ENCODE peak calls at places on chromosomes 2 and 18, in seven cellular contexts. F, P, X, S, B, H and Z are unnamed samples. For H3K4me1 and H3K27me3, the result is how much of the 10 kb centered on the place peaks cover.

GRCh38 chr2:47043891-47044239 is 111.2 kb downstream of the STPG4 start:
- DNase-seq in F (no peak), P (no peak), X (no peak), S (no peak), B (no peak), H (no peak), Z (peak)

GRCh38 chr2:169462896-169463695 is 16.2 kb upstream of the BBS5 start:
- DNase-seq in F (peak), P (no peak), X (no peak), S (no peak), B (no peak), H (no peak), Z (no peak)

GRCh38 chr2:79984476-79984875 is 320.1 kb downstream of the LRRTM1 start:
- DNase-seq in F (peak), P (no peak), X (no peak), S (no peak), B (no peak), H (no peak), Z (no peak)

GRCh38 chr18:9086015-9086414 is 16.5 kb upstream of the NDUFV2 start:
- DNase-seq in F (no peak), P (no peak), X (no peak), S (no peak), B (no peak), H (no peak), Z (no peak)

GRCh38 chr2:124778076-124778475 is 753.0 kb downstream of the CNTNAP5 start:
- DNase-seq in F (peak), P (peak), X (no peak), S (no peak), B (no peak), H (no peak), Z (no peak)

GRCh38 chr2:98172150-98172765 is 85.3 kb downstream of the VWA3B start:
- DNase-seq in F (no peak), P (no peak), X (no peak), S (no peak), B (no peak), H (no peak), Z (no peak)

GRCh38 chr2:12727641-12728040 is 10.9 kb downstream of the TRIB2 start:
- DNase-seq in F (no peak), P (no peak), X (no peak), S (no peak), B (no peak), H (no peak), Z (no peak)

GRCh38 chr2:54088719-54089118 is 26.7 kb upstream of the ACYP2 start:
- DNase-seq in F (no peak), P (no peak), X (no peak), S (no peak), B (no peak), H (no peak), Z (no peak)

GRCh38 chr2:37020212-37020886 is 54.0 kb upstream of the STRN start:
- DNase-seq in F (peak), P (no peak), X (peak), S (peak), B (no peak), H (peak), Z (peak)

GRCh38 chr2:223954401-223954800 is 2.9 kb upstream of the MRPL44 start:
- DNase-seq in F (peak), P (no peak), X (no peak), S (no peak), B (no peak), H (no peak), Z (no peak)

GRCh38 chr2:54949431-54949830 is 100.8 kb downstream of the RTN4 start:
- DNase-seq in F (peak), P (no peak), X (no peak), S (no peak), B (no peak), H (no peak), Z (no peak)

GRCh38 chr2:160928854-160929301 is 231.3 kb upstream of the TANK start:
- DNase-seq in F (peak), P (peak), X (no peak), S (no peak), B (no peak), H (no peak), Z (no peak)

GRCh38 chr18:11751305-11752115 is 62.4 kb downstream of the GNAL start:
- DNase-seq in F (no peak), P (no peak), X (no peak), S (no peak), B (peak), H (peak), Z (no peak)

GRCh38 chr2:68770271-68771111 is 35.9 kb downstream of the ARHGAP25 start:
- DNase-seq in F (no peak), P (no peak), X (no peak), S (no peak), B (no peak), H (no peak), Z (no peak)
- H3K4me1 ChIP-seq in F (under half), P (half or more), X (half or more), S (under half), B (under half), H (under half), Z (under half)

GRCh38 chr18:911025-911424 is 6.4 kb downstream of the ADCYAP1 start:
- DNase-seq in F (no peak), P (no peak), X (no peak), S (no peak), B (no peak), H (no peak), Z (no peak)

GRCh38 chr18:910247-910646 is 5.6 kb downstream of the ADCYAP1 start:
- DNase-seq in F (no peak), P (no peak), X (no peak), S (no peak), B (no peak), H (no peak), Z (no peak)

GRCh38 chr18:907171-907879 is 2.7 kb downstream of the ADCYAP1 start:
- DNase-seq in F (no peak), P (no peak), X (no peak), S (no peak), B (peak), H (peak), Z (peak)

GRCh38 chr18:907880-908512 is 3.3 kb downstream of the ADCYAP1 start:
- DNase-seq in F (no peak), P (no peak), X (no peak), S (no peak), B (peak), H (peak), Z (no peak)

DNA sequence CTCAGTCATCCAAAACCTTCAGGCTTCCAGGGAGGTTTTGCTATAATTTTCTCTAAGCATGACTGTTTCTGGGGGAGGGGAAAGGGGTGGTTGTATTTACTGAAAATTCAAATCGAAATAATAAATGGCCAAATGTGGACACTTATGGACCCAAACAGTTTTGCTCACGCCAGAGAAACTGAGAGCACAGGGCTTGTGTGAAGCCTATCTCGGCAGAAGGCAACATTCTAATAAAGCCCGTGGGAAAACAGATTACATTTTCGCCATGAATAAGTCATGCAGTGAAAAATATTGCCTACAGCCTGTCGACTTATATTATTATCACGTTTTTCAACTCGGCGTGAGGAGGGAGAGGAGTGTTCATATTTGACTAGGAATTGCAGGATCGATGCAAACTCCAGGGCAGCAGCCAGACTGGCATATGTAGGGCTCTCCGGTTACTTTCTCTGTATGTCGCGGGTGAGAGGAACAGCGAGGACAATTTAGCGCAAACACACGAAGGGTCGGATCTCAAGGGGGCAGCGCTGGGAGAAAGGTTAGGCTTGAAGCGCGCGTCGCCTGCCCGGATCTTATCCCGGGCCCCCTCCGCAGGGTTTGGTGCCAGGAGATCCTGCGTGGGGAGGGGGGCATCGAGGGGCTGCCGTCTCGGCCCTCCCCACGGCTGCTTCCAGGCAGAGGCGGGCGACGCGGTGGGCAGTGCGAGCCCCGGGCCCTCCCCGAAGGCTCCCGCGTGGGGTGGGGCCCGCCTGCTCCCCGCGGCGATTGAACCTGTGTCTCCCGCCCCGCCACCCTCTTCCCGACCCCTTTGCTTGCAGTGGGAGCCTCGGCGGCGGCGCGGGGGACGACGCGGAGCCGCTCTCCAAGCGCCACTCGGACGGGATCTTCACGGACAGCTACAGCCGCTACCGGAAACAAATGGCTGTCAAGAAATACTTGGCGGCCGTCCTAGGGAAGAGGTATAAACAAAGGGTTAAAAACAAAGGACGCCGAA is 4.3 kb downstream of the ADCYAP1 start:
- DNase-seq in F (no peak), P (no peak), X (no peak), S (no peak), B (peak), H (peak), Z (no peak)
- H3K27me3 ChIP-seq in F (half or more), P (under half), X (half or more), S (half or more), B (half or more), H (half or more), Z (under half)

GRCh38 chr2:111133603-111134002 is 12.9 kb downstream of the BCL2L11 start:
- DNase-seq in F (no peak), P (no peak), X (no peak), S (no peak), B (no peak), H (no peak), Z (no peak)
- H3K4me1 ChIP-seq in F (under half), P (under half), X (under half), S (under half), B (under half), H (under half), Z (under half)

GRCh38 chr2:85748948-85749875 is 4.6 kb upstream of the ATOH8 start:
- DNase-seq in F (no peak), P (no peak), X (no peak), S (no peak), B (no peak), H (no peak), Z (no peak)
- H3K27me3 ChIP-seq in F (under half), P (under half), X (under half), S (under half), B (under half), H (under half), Z (under half)

DNA sequence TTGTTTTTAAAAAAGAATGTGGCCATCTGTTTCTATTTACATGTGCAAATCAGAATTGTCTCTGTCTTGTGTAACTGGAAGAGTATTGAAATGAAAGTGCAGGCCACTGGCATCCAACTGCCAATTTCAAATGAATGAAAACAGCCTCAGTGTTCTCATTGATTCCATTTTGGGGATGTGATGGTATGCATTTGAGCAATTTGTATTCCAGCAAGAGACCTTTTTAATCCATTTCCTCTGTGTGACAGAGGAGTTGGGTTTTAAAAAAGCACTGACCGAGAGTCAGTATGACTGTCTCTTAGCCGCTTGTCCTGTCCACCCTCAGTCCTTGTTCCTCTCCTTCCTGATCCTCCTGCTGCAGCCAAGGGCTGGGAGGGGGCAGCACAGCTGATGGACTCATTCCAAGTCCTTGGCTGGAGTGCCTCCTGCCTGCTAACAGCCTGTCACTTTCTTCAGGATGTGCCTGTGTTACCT is 50.0 kb downstream of the ASAP2 start:
- DNase-seq in F (no peak), P (no peak), X (no peak), S (no peak), B (peak), H (peak), Z (no peak)
- H3K4me1 ChIP-seq in F (under half), P (under half), X (half or more), S (half or more), B (under half), H (half or more), Z (under half)

GRCh38 chr2:159609933-159610523 is 6.3 kb downstream of the BAZ2B start:
- DNase-seq in F (no peak), P (no peak), X (no peak), S (no peak), B (no peak), H (no peak), Z (no peak)
- H3K27me3 ChIP-seq in F (under half), P (under half), X (under half), S (under half), B (under half), H (under half), Z (under half)

DNA sequence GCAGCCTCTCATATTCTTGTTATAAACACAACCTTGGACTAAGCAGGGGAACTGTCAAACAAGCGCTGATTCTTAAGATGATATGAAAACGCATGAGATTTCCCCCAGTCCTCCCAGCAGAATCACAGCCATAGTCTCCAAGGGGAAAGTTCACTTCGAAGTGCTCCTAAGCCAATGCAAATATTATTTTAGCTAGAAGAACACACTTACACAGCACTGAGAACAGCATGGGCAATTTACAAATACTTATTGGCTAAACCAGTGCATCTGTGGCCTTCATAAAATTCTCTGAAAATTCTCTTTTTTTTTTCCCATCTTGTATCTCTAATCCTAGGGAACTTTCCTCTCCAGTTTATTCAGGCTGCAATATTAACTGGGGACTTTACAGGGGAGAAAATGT is 471.5 kb downstream of the MBD2 start:
- DNase-seq in F (no peak), P (no peak), X (no peak), S (no peak), B (no peak), H (no peak), Z (no peak)
- H3K4me1 ChIP-seq in F (under half), P (under half), X (under half), S (under half), B (under half), H (under half), Z (under half)

DNA sequence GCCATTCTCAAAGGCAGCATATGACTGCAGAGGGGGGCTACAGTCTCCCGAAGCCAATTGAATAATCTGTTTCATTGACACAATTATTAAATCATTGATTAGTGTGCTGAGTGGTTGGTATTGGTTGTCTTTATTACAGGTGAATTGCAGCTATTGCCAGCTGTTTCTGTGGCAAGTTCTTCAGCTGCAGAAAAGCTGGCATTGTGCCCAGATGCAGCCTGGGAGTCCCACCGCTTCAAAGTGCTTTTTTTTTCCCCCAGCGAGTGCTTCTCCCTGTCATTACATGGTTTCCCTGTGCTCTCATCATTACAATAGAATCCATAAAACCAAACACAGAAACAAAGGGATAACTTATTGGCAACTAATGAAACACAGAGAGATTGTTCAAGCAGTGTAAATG is 164.7 kb downstream of the GRB14 start:
- DNase-seq in F (no peak), P (no peak), X (no peak), S (no peak), B (no peak), H (peak), Z (peak)
- H3K27me3 ChIP-seq in F (under half), P (under half), X (under half), S (under half), B (under half), H (under half), Z (under half)

DNA sequence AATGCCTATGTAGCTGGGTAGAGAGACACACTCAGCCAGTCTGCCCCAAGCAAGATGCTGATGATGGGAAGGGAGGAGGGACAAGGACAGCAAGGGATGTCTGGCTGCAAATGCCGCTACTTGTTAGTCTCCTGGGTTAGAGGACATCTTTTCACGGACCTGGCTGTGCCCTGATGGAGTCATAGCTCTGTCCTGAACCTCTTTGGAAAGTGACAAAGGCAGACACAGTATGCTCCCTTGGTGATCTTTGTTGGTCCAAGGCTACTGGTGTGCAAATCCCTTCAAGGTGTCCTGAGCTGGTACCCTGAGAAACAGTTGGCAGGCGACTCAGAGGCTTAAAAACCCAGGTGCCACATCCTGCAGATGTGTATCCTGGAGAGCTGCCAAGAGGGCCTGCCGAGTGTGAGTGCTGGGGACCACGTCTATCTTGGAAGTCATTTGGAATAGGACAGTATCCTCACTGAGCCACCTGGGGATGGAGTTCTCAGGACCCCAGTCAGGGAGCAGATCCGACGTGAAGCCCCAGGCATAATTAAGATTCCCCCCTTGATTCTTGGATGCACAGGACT is 10.8 kb downstream of the FOSL2 start:
- DNase-seq in F (no peak), P (no peak), X (no peak), S (peak), B (no peak), H (peak), Z (peak)
- H3K4me1 ChIP-seq in F (half or more), P (under half), X (half or more), S (half or more), B (under half), H (under half), Z (under half)